ENCODE peak calls at places on chromosomes 2 and 18, in six cellular contexts. C, P, Y, S, W and O are unnamed samples. For H3K36me3, the result is how much of the 10 kb centered on the place peaks cover.

GRCh38 chr2:188076149-188077056 is 215.3 kb upstream of the GULP1 start:
- DNase-seq in C (no peak), P (no peak), Y (no peak), S (no peak), W (no peak), O (no peak)

GRCh38 chr18:32258558-32259204 is 68.8 kb downstream of the MEP1B start:
- DNase-seq in C (no peak), P (no peak), Y (no peak), S (no peak), W (no peak), O (no peak)

GRCh38 chr18:23229472-23229871 is 94.2 kb downstream of the CABLES1 start:
- DNase-seq in C (no peak), P (no peak), Y (no peak), S (no peak), W (no peak), O (no peak)

GRCh38 chr2:47007221-47007825 is 91.7 kb upstream of the MCFD2 start:
- DNase-seq in C (no peak), P (no peak), Y (no peak), S (no peak), W (no peak), O (no peak)

GRCh38 chr2:178315083-178315482 is 120.8 kb downstream of the OSBPL6 start:
- DNase-seq in C (no peak), P (no peak), Y (no peak), S (no peak), W (no peak), O (no peak)

GRCh38 chr2:203722411-203722810 is 16.0 kb downstream of the CD28 start:
- DNase-seq in C (peak), P (no peak), Y (no peak), S (no peak), W (no peak), O (no peak)

GRCh38 chr18:33666915-33667314 is 88.9 kb downstream of the ASXL3 start:
- DNase-seq in C (no peak), P (peak), Y (no peak), S (no peak), W (no peak), O (no peak)

GRCh38 chr2:172783091-172783898 is 47.6 kb downstream of the RAPGEF4 start:
- DNase-seq in C (peak), P (peak), Y (no peak), S (no peak), W (peak), O (no peak)

GRCh38 chr2:17306706-17307105 is 211.5 kb downstream of the RAD51AP2 start:
- DNase-seq in C (no peak), P (no peak), Y (no peak), S (no peak), W (no peak), O (no peak)

GRCh38 chr2:52222128-52222527 is 1190.2 kb upstream of the NRXN1 start:
- DNase-seq in C (no peak), P (no peak), Y (no peak), S (no peak), W (no peak), O (no peak)

GRCh38 chr2:11309706-11310105 is 34.7 kb downstream of the ROCK2 start:
- DNase-seq in C (no peak), P (no peak), Y (no peak), S (no peak), W (no peak), O (no peak)

GRCh38 chr2:194819367-194819766 is 837.7 kb upstream of the SLC39A10 start:
- DNase-seq in C (no peak), P (peak), Y (no peak), S (no peak), W (no peak), O (no peak)

GRCh38 chr2:101736861-101737291 is 39.4 kb downstream of the MAP4K4 start:
- DNase-seq in C (no peak), P (no peak), Y (no peak), S (no peak), W (no peak), O (no peak)

GRCh38 chr2:238492905-238493304 is 66.2 kb downstream of the ASB1 start:
- DNase-seq in C (no peak), P (no peak), Y (no peak), S (no peak), W (no peak), O (no peak)

GRCh38 chr2:186036862-186037449 is 298.4 kb downstream of the FSIP2 start:
- DNase-seq in C (no peak), P (no peak), Y (no peak), S (no peak), W (no peak), O (no peak)

GRCh38 chr2:65604246-65604645 is 171.8 kb upstream of the SPRED2 start:
- DNase-seq in C (no peak), P (no peak), Y (no peak), S (no peak), W (no peak), O (no peak)

GRCh38 chr2:96548558-96549465 is 12.3 kb downstream of the ARID5A start:
- DNase-seq in C (no peak), P (no peak), Y (no peak), S (peak), W (no peak), O (no peak)

GRCh38 chr2:59786684-59787083 is 766.8 kb downstream of the BCL11A start:
- DNase-seq in C (no peak), P (no peak), Y (no peak), S (no peak), W (no peak), O (no peak)

GRCh38 chr2:176445831-176446433 is 176.7 kb downstream of the MTX2 start:
- DNase-seq in C (peak), P (no peak), Y (no peak), S (no peak), W (no peak), O (no peak)

GRCh38 chr2:241672243-241673188 is 14.1 kb downstream of the DTYMK start:
- DNase-seq in C (no peak), P (no peak), Y (no peak), S (no peak), W (no peak), O (no peak)

GRCh38 chr2:101125374-101125773 is 25.8 kb downstream of the TBC1D8 start:
- DNase-seq in C (no peak), P (no peak), Y (no peak), S (no peak), W (peak), O (no peak)

GRCh38 chr2:196171946-196172345 is 568 bp upstream of the STK17B start:
- DNase-seq in C (no peak), P (no peak), Y (no peak), S (no peak), W (no peak), O (no peak)

GRCh38 chr18:48810805-48811204 is 140.0 kb downstream of the SMAD7 start:
- DNase-seq in C (no peak), P (no peak), Y (no peak), S (no peak), W (no peak), O (no peak)

GRCh38 chr18:49041677-49042570 is 91.2 kb upstream of the SMAD7 start:
- DNase-seq in C (peak), P (peak), Y (no peak), S (no peak), W (peak), O (peak)

GRCh38 chr2:127052068-127052770 is 54.7 kb downstream of the BIN1 start:
- DNase-seq in C (no peak), P (no peak), Y (peak), S (peak), W (no peak), O (peak)

GRCh38 chr2:229003256-229003655 is 267.8 kb downstream of the PID1 start:
- DNase-seq in C (no peak), P (no peak), Y (no peak), S (no peak), W (no peak), O (no peak)

GRCh38 chr2:2834530-2835254 is 503.6 kb upstream of the MYT1L start:
- DNase-seq in C (no peak), P (no peak), Y (no peak), S (no peak), W (no peak), O (no peak)

GRCh38 chr18:48920408-48921038 is 30.2 kb downstream of the SMAD7 start:
- DNase-seq in C (no peak), P (no peak), Y (no peak), S (peak), W (no peak), O (no peak)

GRCh38 chr18:54713386-54713785 is 114.9 kb upstream of the RAB27B start:
- DNase-seq in C (no peak), P (no peak), Y (no peak), S (no peak), W (no peak), O (no peak)

GRCh38 chr18:54716586-54716985 is 111.7 kb upstream of the RAB27B start:
- DNase-seq in C (no peak), P (no peak), Y (no peak), S (no peak), W (no peak), O (no peak)

GRCh38 chr18:54710519-54711281 is 117.6 kb upstream of the RAB27B start:
- DNase-seq in C (no peak), P (no peak), Y (no peak), S (no peak), W (no peak), O (no peak)

GRCh38 chr18:54712315-54712714 is 116.0 kb upstream of the RAB27B start:
- DNase-seq in C (no peak), P (no peak), Y (no peak), S (no peak), W (no peak), O (peak)

DNA sequence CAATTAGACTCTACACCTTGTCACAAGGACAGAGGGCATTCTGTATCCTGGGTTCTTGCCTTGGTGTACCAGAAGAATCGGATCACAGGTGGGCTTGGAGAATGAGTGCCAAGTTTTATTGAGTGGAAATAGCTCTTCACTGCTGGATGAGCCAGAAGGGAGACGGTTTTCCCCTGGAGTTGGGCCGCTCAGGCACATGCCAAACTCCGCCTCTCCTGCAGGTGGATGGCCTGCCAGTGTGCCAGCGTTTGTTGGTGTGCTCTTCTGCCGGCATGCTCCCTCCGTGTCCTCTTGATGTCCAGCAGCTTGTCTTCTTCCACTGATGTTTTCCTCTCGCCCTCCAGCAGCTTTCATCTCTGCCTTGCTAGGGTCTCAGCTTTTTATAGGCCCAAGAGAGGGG is 115.5 kb upstream of the RAB27B start:
- DNase-seq in C (no peak), P (no peak), Y (peak), S (no peak), W (no peak), O (peak)
- H3K36me3 ChIP-seq in C (under half), P (under half), Y (under half), S (under half), W (under half), O (under half)

DNA sequence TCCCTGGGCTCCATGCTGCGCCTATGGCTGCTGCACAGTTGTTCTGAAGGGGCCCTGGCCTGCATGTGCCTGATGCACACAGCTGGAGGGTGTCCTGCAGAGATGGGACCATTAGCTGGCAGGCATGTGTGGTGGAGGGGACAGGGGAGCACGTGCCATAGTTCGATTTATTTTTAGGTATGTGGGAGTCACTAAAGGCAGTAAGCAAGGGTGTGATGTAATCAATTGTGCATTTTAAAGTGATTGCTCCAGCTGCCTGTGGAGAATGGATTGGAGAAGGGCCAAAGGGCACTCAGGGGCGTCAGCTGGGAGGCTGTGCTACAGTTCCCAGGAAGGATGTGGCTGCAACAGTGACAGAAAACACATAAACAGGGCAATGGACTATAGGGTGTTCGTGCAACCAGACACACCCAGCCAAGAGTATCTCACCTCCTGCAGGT is 205.1 kb downstream of the ARL4C start:
- DNase-seq in C (no peak), P (no peak), Y (no peak), S (peak), W (no peak), O (peak)
- TF ChIP-seq POLR2AphosphoS5 in C (no peak), P (no peak), Y (no peak), S (no peak), W (no peak), O (no peak)

GRCh38 chr2:24886114-24886501 is 33.9 kb downstream of the ADCY3 start:
- DNase-seq in C (no peak), P (no peak), Y (no peak), S (no peak), W (no peak), O (no peak)
- H3K27ac ChIP-seq in C (peak), P (no peak), Y (no peak), S (no peak), W (no peak), O (peak)

GRCh38 chr18:62576858-62577512 is 54.2 kb downstream of the ZCCHC2 start:
- DNase-seq in C (no peak), P (no peak), Y (no peak), S (no peak), W (no peak), O (no peak)

GRCh38 chr18:62576277-62576676 is 53.5 kb downstream of the ZCCHC2 start:
- DNase-seq in C (no peak), P (no peak), Y (no peak), S (no peak), W (no peak), O (no peak)

GRCh38 chr18:62577748-62578147 is 54.9 kb downstream of the ZCCHC2 start:
- DNase-seq in C (no peak), P (no peak), Y (no peak), S (no peak), W (no peak), O (no peak)

GRCh38 chr18:62572456-62572855 is 49.6 kb downstream of the ZCCHC2 start:
- DNase-seq in C (no peak), P (no peak), Y (no peak), S (no peak), W (no peak), O (no peak)

DNA sequence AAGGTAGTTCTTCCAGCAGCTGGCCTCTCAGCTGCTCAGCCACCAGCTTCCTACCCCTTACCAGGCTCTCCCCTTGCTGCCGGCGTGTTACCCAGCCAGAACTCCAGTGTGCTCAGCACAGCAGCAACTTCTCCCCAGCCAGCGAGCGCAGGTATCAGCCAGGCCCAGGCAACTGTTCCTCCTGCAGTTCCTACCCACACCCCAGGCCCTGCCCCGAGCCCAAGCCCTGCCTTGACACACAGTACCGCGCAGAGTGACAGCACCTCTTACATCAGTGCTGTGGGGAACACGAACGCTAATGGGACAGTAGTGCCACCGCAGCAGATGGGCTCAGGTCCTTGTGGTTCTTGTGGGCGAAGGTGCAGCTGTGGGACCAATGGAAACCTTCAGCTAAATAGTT is 52.0 kb downstream of the ZCCHC2 start:
- DNase-seq in C (no peak), P (no peak), Y (no peak), S (no peak), W (no peak), O (no peak)
- H3K36me3 ChIP-seq in C (under half), P (under half), Y (under half), S (half or more), W (under half), O (under half)

GRCh38 chr18:77056399-77057015 is 76.1 kb downstream of the MBP start:
- DNase-seq in C (no peak), P (no peak), Y (no peak), S (no peak), W (no peak), O (no peak)

GRCh38 chr18:77054606-77055428 is 77.8 kb downstream of the MBP start:
- DNase-seq in C (peak), P (peak), Y (no peak), S (peak), W (no peak), O (peak)

GRCh38 chr18:77054288-77054605 is 78.3 kb downstream of the MBP start:
- DNase-seq in C (no peak), P (no peak), Y (no peak), S (no peak), W (no peak), O (no peak)

GRCh38 chr18:77057043-77057442 is 75.5 kb downstream of the MBP start:
- DNase-seq in C (no peak), P (no peak), Y (no peak), S (no peak), W (no peak), O (no peak)

DNA sequence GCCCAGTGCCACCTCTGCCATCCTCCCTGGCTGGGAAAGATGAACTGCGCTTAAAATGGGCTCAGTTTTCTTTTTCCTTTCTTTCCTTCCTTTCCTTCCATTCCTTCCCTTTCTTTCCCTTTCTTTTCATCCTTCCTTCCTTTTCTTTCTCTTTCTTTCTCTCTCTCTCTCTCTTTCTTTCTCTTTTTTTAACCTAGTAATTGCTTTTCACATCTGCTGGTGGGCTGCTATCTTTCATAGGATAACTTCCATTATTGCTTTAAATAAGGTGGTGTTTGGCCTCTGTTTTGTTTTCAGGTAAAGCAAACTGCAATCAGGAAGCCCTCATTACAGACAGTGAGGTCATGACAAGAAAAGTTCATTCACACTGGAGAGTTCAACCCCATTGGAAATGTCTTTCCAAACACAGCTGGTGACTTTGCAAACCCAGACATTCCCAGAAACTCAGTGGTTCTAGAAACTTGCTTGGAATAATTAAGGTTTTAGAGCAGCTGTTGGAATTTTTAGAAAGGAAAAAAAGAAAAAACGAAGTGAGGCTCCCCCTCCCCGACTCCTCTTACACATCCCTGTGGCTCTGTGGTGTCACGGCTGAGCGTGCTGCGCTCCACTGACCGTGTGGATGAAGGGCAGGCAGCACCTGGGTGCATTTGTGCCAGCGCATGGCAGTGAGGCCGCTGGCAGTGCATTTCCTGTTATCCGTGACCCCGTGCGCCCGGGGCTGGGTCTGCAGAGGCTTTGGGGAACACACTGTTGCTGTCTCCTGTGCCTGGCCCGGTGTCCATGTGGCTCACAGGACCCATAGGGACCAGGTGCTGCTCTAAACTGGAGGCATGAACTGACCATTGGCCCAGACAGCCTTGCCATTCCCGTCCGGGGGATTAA is 76.9 kb downstream of the MBP start:
- DNase-seq in C (no peak), P (no peak), Y (no peak), S (no peak), W (no peak), O (no peak)
- TF ChIP-seq POLR2AphosphoS5 in C (no peak), P (no peak), Y (no peak), S (no peak), W (no peak), O (no peak)